ENCODE peak calls at places on chromosomes 12 and 14, in six cellular contexts. One of them, this sample, is unnamed.

GRCh38 chr12:44000309-44000952 is 164.6 kb downstream of the TMEM117 start:
- DNase-seq in stimulated activated naive CD8-positive, alpha-beta T cell treated with anti-CD3 and anti-CD28 coated beads, Interleukin-15, amount 100 ng/mL, for 72 hours: peak; percentile 26
- DNase-seq in BJ: no peak
- DNase-seq in amniotic stem cell: no peak
- DNase-seq in heart right ventricle: no peak
- DNase-seq in NCI-H1694 treated with DMSO at 0.1 percent for 48 hours: peak; percentile 10
- DNase-seq in this sample: no peak

GRCh38 chr14:77058082-77058481 is 29.6 kb upstream of the IRF2BPL start:
- DNase-seq in stimulated activated naive CD8-positive, alpha-beta T cell treated with anti-CD3 and anti-CD28 coated beads, Interleukin-15, amount 100 ng/mL, for 72 hours: no peak
- DNase-seq in BJ: no peak
- DNase-seq in amniotic stem cell: no peak
- DNase-seq in heart right ventricle: no peak
- DNase-seq in NCI-H1694 treated with DMSO at 0.1 percent for 48 hours: no peak
- DNase-seq in this sample: no peak

GRCh38 chr12:75550401-75550851 is 39.0 kb upstream of the KRR1 start:
- DNase-seq in stimulated activated naive CD8-positive, alpha-beta T cell treated with anti-CD3 and anti-CD28 coated beads, Interleukin-15, amount 100 ng/mL, for 72 hours: no peak
- DNase-seq in BJ: no peak
- DNase-seq in amniotic stem cell: no peak
- DNase-seq in heart right ventricle: peak; percentile 21
- DNase-seq in NCI-H1694 treated with DMSO at 0.1 percent for 48 hours: peak; percentile 5
- DNase-seq in this sample: no peak

GRCh38 chr12:48980953-48981756 is 3.0 kb downstream of the WNT1 start:
- DNase-seq in stimulated activated naive CD8-positive, alpha-beta T cell treated with anti-CD3 and anti-CD28 coated beads, Interleukin-15, amount 100 ng/mL, for 72 hours: no peak
- DNase-seq in BJ: no peak
- DNase-seq in amniotic stem cell: no peak
- DNase-seq in heart right ventricle: no peak
- DNase-seq in NCI-H1694 treated with DMSO at 0.1 percent for 48 hours: no peak
- DNase-seq in this sample: peak; percentile 46

GRCh38 chr12:50999139-50999538 is 27.0 kb downstream of the SLC11A2 start:
- DNase-seq in stimulated activated naive CD8-positive, alpha-beta T cell treated with anti-CD3 and anti-CD28 coated beads, Interleukin-15, amount 100 ng/mL, for 72 hours: no peak
- DNase-seq in BJ: no peak
- DNase-seq in amniotic stem cell: no peak
- DNase-seq in heart right ventricle: no peak
- DNase-seq in NCI-H1694 treated with DMSO at 0.1 percent for 48 hours: no peak
- DNase-seq in this sample: no peak

GRCh38 chr12:4997939-4998338 is 45.7 kb upstream of the KCNA5 start:
- DNase-seq in stimulated activated naive CD8-positive, alpha-beta T cell treated with anti-CD3 and anti-CD28 coated beads, Interleukin-15, amount 100 ng/mL, for 72 hours: no peak
- DNase-seq in BJ: peak; percentile 75
- DNase-seq in amniotic stem cell: peak; percentile 91
- DNase-seq in heart right ventricle: no peak
- DNase-seq in NCI-H1694 treated with DMSO at 0.1 percent for 48 hours: no peak
- DNase-seq in this sample: no peak

GRCh38 chr12:65891219-65891618 is 66.9 kb downstream of the HMGA2 start:
- DNase-seq in stimulated activated naive CD8-positive, alpha-beta T cell treated with anti-CD3 and anti-CD28 coated beads, Interleukin-15, amount 100 ng/mL, for 72 hours: no peak
- DNase-seq in BJ: no peak
- DNase-seq in amniotic stem cell: no peak
- DNase-seq in heart right ventricle: no peak
- DNase-seq in NCI-H1694 treated with DMSO at 0.1 percent for 48 hours: no peak
- DNase-seq in this sample: no peak

GRCh38 chr12:63917864-63918742 is 73.6 kb downstream of the SRGAP1 start:
- DNase-seq in stimulated activated naive CD8-positive, alpha-beta T cell treated with anti-CD3 and anti-CD28 coated beads, Interleukin-15, amount 100 ng/mL, for 72 hours: no peak
- DNase-seq in BJ: peak; percentile 99
- DNase-seq in amniotic stem cell: peak; percentile 73
- DNase-seq in heart right ventricle: no peak
- DNase-seq in NCI-H1694 treated with DMSO at 0.1 percent for 48 hours: no peak
- DNase-seq in this sample: no peak

GRCh38 chr14:92937229-92937937 is 14.4 kb downstream of the CHGA start:
- DNase-seq in stimulated activated naive CD8-positive, alpha-beta T cell treated with anti-CD3 and anti-CD28 coated beads, Interleukin-15, amount 100 ng/mL, for 72 hours: no peak
- DNase-seq in BJ: no peak
- DNase-seq in amniotic stem cell: no peak
- DNase-seq in heart right ventricle: no peak
- DNase-seq in NCI-H1694 treated with DMSO at 0.1 percent for 48 hours: no peak
- DNase-seq in this sample: peak; percentile 72

GRCh38 chr12:109539508-109539907 is 33.8 kb downstream of the MMAB start:
- DNase-seq in stimulated activated naive CD8-positive, alpha-beta T cell treated with anti-CD3 and anti-CD28 coated beads, Interleukin-15, amount 100 ng/mL, for 72 hours: no peak
- DNase-seq in BJ: no peak
- DNase-seq in amniotic stem cell: no peak
- DNase-seq in heart right ventricle: no peak
- DNase-seq in NCI-H1694 treated with DMSO at 0.1 percent for 48 hours: no peak
- DNase-seq in this sample: no peak

GRCh38 chr12:73863541-73863940 is 674.1 kb upstream of the ATXN7L3B start:
- DNase-seq in stimulated activated naive CD8-positive, alpha-beta T cell treated with anti-CD3 and anti-CD28 coated beads, Interleukin-15, amount 100 ng/mL, for 72 hours: no peak
- DNase-seq in BJ: no peak
- DNase-seq in amniotic stem cell: no peak
- DNase-seq in heart right ventricle: no peak
- DNase-seq in NCI-H1694 treated with DMSO at 0.1 percent for 48 hours: no peak
- DNase-seq in this sample: no peak

GRCh38 chr12:2796187-2796663 is 1.5 kb downstream of the FKBP4 start:
- DNase-seq in stimulated activated naive CD8-positive, alpha-beta T cell treated with anti-CD3 and anti-CD28 coated beads, Interleukin-15, amount 100 ng/mL, for 72 hours: no peak
- DNase-seq in BJ: no peak
- DNase-seq in amniotic stem cell: no peak
- DNase-seq in heart right ventricle: no peak
- DNase-seq in NCI-H1694 treated with DMSO at 0.1 percent for 48 hours: no peak
- DNase-seq in this sample: no peak

GRCh38 chr12:116712458-116713303 is 25.2 kb downstream of the SPRING1 start:
- DNase-seq in stimulated activated naive CD8-positive, alpha-beta T cell treated with anti-CD3 and anti-CD28 coated beads, Interleukin-15, amount 100 ng/mL, for 72 hours: no peak
- DNase-seq in BJ: no peak
- DNase-seq in amniotic stem cell: no peak
- DNase-seq in heart right ventricle: no peak
- DNase-seq in NCI-H1694 treated with DMSO at 0.1 percent for 48 hours: no peak
- DNase-seq in this sample: no peak

GRCh38 chr14:91270188-91270587 is 25.7 kb upstream of the GPR68 start:
- DNase-seq in stimulated activated naive CD8-positive, alpha-beta T cell treated with anti-CD3 and anti-CD28 coated beads, Interleukin-15, amount 100 ng/mL, for 72 hours: no peak
- DNase-seq in BJ: no peak
- DNase-seq in amniotic stem cell: no peak
- DNase-seq in heart right ventricle: no peak
- DNase-seq in NCI-H1694 treated with DMSO at 0.1 percent for 48 hours: no peak
- DNase-seq in this sample: no peak

This sample was measured in pancreas.